ENCODE peak calls at places on chromosomes 2 and 18, in seven cellular contexts. K, F, N, R, O, V and I are unnamed samples.

GRCh38 chr2:63698825-63699548 is 110.2 kb downstream of the MDH1 start:
- DNase-seq in K (peak; percentile 81), F (peak; percentile 6), N (peak; percentile 84), R (peak; percentile 51), O (no peak), V (peak; percentile 50), I (no peak)

GRCh38 chr2:184730288-184730687 is 132.0 kb downstream of the ZNF804A start:
- DNase-seq in K (no peak), F (no peak), N (no peak), R (no peak), O (no peak), V (no peak), I (no peak)

GRCh38 chr2:227597993-227598392 is 700 bp upstream of the SCYGR2 start:
- DNase-seq in K (peak; percentile 54), F (no peak), N (no peak), R (no peak), O (no peak), V (no peak), I (no peak)

GRCh38 chr18:23257686-23258565 is 122.6 kb downstream of the CABLES1 start:
- DNase-seq in K (no peak), F (no peak), N (peak; percentile 31), R (no peak), O (no peak), V (no peak), I (no peak)

GRCh38 chr2:187329586-187329985 is 118.5 kb downstream of the CALCRL start:
- DNase-seq in K (no peak), F (no peak), N (no peak), R (no peak), O (no peak), V (no peak), I (no peak)

GRCh38 chr2:54428401-54428800 is 27.7 kb upstream of the SPTBN1 start:
- DNase-seq in K (no peak), F (no peak), N (peak; percentile 31), R (no peak), O (no peak), V (no peak), I (no peak)

GRCh38 chr2:65377556-65378307 is 54.7 kb downstream of the SPRED2 start:
- DNase-seq in K (peak; percentile 44), F (peak; percentile 16), N (peak; percentile 83), R (no peak), O (no peak), V (no peak), I (peak; percentile 83)

GRCh38 chr2:10786240-10786982 is 26.2 kb downstream of the PDIA6 start:
- DNase-seq in K (no peak), F (no peak), N (no peak), R (no peak), O (no peak), V (no peak), I (peak; percentile 62)

GRCh38 chr2:60867848-60868247 is 13.5 kb upstream of the REL start:
- DNase-seq in K (no peak), F (no peak), N (peak; percentile 12), R (no peak), O (no peak), V (no peak), I (no peak)

GRCh38 chr18:48345596-48345995 is 63.6 kb downstream of the ZBTB7C start:
- DNase-seq in K (no peak), F (no peak), N (peak; percentile 33), R (no peak), O (no peak), V (no peak), I (no peak)

GRCh38 chr18:3596324-3597158 is 146.6 kb downstream of the TGIF1 start:
- DNase-seq in K (peak; percentile 61), F (peak; percentile 28), N (peak; percentile 52), R (peak; percentile 69), O (no peak), V (peak; percentile 65), I (no peak)

GRCh38 chr18:14092625-14093361 is 39.4 kb downstream of the ZNF519 start:
- DNase-seq in K (no peak), F (no peak), N (no peak), R (no peak), O (no peak), V (no peak), I (no peak)

GRCh38 chr2:220674033-220674432 is 898.1 kb downstream of the EPHA4 start:
- DNase-seq in K (no peak), F (no peak), N (no peak), R (peak; percentile 24), O (no peak), V (peak; percentile 28), I (no peak)
- TF ChIP-seq CTCF in K (peak; percentile 52), F (no peak), N (no peak), R (no peak), O (peak; percentile 52), V (no peak), I (no peak)

GRCh38 chr2:233129351-233129978 is 69.3 kb downstream of the INPP5D start:
- DNase-seq in K (peak; percentile 78), F (peak; percentile 41), N (no peak), R (no peak), O (no peak), V (no peak), I (no peak)
- TF ChIP-seq CTCF in K (peak; percentile 79), F (peak; percentile 35), N (peak; percentile 16), R (no peak), O (peak; percentile 52), V (no peak), I (peak; percentile 23)

GRCh38 chr2:14235667-14236066 is 396.9 kb upstream of the LRATD1 start:
- DNase-seq in K (no peak), F (no peak), N (no peak), R (no peak), O (no peak), V (no peak), I (no peak)

GRCh38 chr2:14234911-14235310 is 397.6 kb upstream of the LRATD1 start:
- DNase-seq in K (no peak), F (no peak), N (no peak), R (no peak), O (no peak), V (no peak), I (no peak)

GRCh38 chr2:14237902-14238301 is 394.6 kb upstream of the LRATD1 start:
- DNase-seq in K (no peak), F (no peak), N (no peak), R (no peak), O (no peak), V (no peak), I (no peak)

GRCh38 chr2:14239605-14240004 is 392.9 kb upstream of the LRATD1 start:
- DNase-seq in K (no peak), F (no peak), N (no peak), R (no peak), O (no peak), V (no peak), I (no peak)

GRCh38 chr2:14240868-14241267 is 391.6 kb upstream of the LRATD1 start:
- DNase-seq in K (no peak), F (no peak), N (no peak), R (no peak), O (no peak), V (no peak), I (no peak)
- TF ChIP-seq CTCF in K (no peak), F (no peak), N (no peak), R (no peak), O (no peak), V (no peak), I (no peak)

DNA sequence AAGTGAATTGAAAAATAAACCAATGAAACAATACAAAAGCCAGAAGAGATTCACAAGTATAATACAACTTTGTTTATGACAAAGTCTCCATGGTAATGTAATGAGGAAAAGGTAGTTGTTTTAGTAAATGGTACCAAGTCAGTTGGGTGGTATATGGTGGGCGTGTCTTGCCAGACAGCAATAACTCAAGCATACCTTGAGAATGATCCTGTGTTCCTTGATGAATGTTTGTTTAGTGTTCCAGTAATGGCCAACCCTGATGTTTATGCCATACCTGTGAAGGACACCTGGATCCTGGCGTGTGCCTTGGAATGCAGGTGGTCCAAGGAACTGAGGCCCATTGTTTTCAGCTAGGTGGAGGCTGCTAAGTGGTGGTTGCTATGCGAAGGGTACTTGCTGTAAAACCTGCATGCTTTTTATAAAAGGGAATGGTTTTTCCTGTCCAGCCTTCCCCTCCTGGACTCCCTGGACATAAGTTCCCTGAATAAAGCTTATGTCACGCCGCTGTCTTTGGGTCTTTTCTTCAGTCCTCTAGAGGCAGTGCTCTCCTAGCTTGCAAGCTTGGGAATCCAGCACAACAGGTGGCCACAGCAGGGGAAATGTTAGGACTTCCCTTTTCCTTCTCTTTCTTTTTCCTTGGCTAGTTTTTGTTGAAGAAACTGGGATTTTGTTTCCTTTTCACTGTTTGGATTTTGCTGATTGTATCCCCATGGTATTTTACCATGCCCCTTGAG is 54.7 kb downstream of the MTA3 start:
- DNase-seq in K (peak; percentile 43), F (peak; percentile 31), N (no peak), R (no peak), O (no peak), V (no peak), I (no peak)
- TF ChIP-seq CTCF in K (peak; percentile 22), F (no peak), N (no peak), R (no peak), O (no peak), V (no peak), I (no peak)

DNA sequence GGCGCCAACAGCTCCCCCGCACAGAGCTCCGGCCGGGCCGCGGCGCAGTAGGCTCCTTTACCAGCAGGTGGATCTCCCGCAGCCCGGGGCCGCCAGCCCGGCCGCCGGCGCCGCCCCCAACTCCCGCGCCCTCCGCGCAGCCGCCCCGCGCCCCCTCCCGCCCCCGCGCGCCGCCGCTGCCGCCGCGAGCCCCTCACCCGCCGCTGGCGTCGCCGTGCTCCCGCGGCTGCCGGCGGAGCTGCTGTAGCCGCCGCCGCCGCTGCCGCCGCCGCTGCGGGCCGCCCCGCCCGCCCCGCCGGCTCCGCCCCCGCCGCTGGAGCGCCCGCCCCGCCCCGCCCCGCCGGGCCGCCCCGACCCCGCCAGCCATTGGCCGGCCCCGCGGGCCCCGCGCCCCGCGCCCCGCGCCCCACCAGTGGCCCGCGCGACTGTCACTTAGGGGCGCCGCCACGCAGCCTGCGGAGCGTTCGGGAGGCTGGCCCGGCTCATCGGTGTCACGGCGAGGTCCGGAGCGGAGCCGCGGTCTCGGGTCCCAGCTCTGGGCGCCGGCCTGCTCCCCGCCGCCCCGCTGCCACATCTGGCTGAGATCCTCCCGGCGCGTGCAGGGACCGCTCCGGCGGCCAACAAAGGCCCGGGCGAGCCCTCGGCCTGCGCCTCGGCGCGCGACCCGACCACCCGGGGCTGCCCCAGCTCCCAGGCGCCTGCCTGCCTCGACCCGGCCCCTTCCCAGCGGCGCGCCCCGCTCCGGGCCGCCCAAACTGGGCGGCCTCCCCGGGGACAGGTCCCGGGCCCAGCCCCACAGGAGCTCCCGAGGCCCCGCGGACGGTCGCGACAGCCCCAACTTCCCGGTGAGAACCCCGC is at the start of gene MGAT4A:
- DNase-seq in K (peak; percentile 50), F (peak; percentile 59), N (peak; percentile 27), R (peak; percentile 88), O (peak; percentile 73), V (peak; percentile 93), I (no peak)
- TF ChIP-seq CTCF in K (no peak), F (no peak), N (no peak), R (peak; percentile 45), O (peak; percentile 29), V (peak; percentile 29), I (no peak)